ENCODE peak calls at places on chromosomes 12 and 14, in four cellular contexts. One of them, this sample, is unnamed.

GRCh38 chr12:53454710-53455109 is 2.8 kb downstream of the PCBP2 start:
- DNase-seq in HepG2: no peak
- DNase-seq in GM12878: no peak
- DNase-seq in K562: no peak
- DNase-seq in this sample: no peak

GRCh38 chr12:132560831-132561783 is 49.3 kb downstream of the LRCOL1 start:
- DNase-seq in HepG2: peak
- DNase-seq in GM12878: peak
- DNase-seq in K562: peak
- DNase-seq in this sample: peak

GRCh38 chr14:49408187-49408963 is 177.8 kb downstream of the RPS29 start:
- DNase-seq in HepG2: no peak
- DNase-seq in GM12878: no peak
- DNase-seq in K562: no peak
- DNase-seq in this sample: no peak

GRCh38 chr12:79933580-79934264 is 1.2 kb downstream of the PPP1R12A start:
- DNase-seq in HepG2: no peak
- DNase-seq in GM12878: no peak
- DNase-seq in K562: no peak
- DNase-seq in this sample: no peak

GRCh38 chr14:95496111-95496681 is 20.3 kb downstream of the SYNE3 start:
- DNase-seq in HepG2: no peak
- DNase-seq in GM12878: no peak
- DNase-seq in K562: no peak
- DNase-seq in this sample: no peak

GRCh38 chr12:56358836-56359532 is 923 bp downstream of the STAT2 start:
- DNase-seq in HepG2: no peak
- DNase-seq in GM12878: no peak
- DNase-seq in K562: no peak
- DNase-seq in this sample: no peak

GRCh38 chr14:78083837-78084236 is 86.3 kb upstream of the NRXN3 start:
- DNase-seq in HepG2: no peak
- DNase-seq in GM12878: no peak
- DNase-seq in K562: no peak
- DNase-seq in this sample: no peak

GRCh38 chr12:45329238-45329637 is 113.3 kb downstream of the ANO6 start:
- DNase-seq in HepG2: no peak
- DNase-seq in GM12878: no peak
- DNase-seq in K562: no peak
- DNase-seq in this sample: no peak

GRCh38 chr12:53234236-53234635 is 2.2 kb upstream of the RARG start:
- DNase-seq in HepG2: no peak
- DNase-seq in GM12878: no peak
- DNase-seq in K562: peak
- DNase-seq in this sample: peak

GRCh38 chr12:41304526-41304925 is 116.4 kb downstream of the PDZRN4 start:
- DNase-seq in HepG2: no peak
- DNase-seq in GM12878: no peak
- DNase-seq in K562: no peak
- DNase-seq in this sample: no peak

GRCh38 chr14:104281768-104282301 is 143.4 kb downstream of the KIF26A start:
- DNase-seq in HepG2: no peak
- DNase-seq in GM12878: no peak
- DNase-seq in K562: no peak
- DNase-seq in this sample: no peak

GRCh38 chr12:12715128-12715458 is 2.1 kb upstream of the CDKN1B start:
- DNase-seq in HepG2: no peak
- DNase-seq in GM12878: no peak
- DNase-seq in K562: no peak
- DNase-seq in this sample: no peak

GRCh38 chr12:7788316-7788689 is 899 bp upstream of the NANOG start:
- DNase-seq in HepG2: no peak
- DNase-seq in GM12878: no peak
- DNase-seq in K562: no peak
- DNase-seq in this sample: no peak

GRCh38 chr14:99675951-99676350 is 8.1 kb upstream of the CYP46A1 start:
- DNase-seq in HepG2: no peak
- DNase-seq in GM12878: no peak
- DNase-seq in K562: no peak
- DNase-seq in this sample: no peak

GRCh38 chr14:35223927-35224326 is 68.3 kb upstream of the PSMA6 start:
- DNase-seq in HepG2: no peak
- DNase-seq in GM12878: no peak
- DNase-seq in K562: no peak
- DNase-seq in this sample: no peak

GRCh38 chr12:1591029-1591428 is 3.4 kb downstream of the FBXL14 start:
- DNase-seq in HepG2: no peak
- DNase-seq in GM12878: no peak
- DNase-seq in K562: no peak
- DNase-seq in this sample: no peak

GRCh38 chr12:80353254-80353653 is 90.8 kb upstream of the PTPRQ start:
- DNase-seq in HepG2: peak
- DNase-seq in GM12878: no peak
- DNase-seq in K562: no peak
- DNase-seq in this sample: no peak

GRCh38 chr12:100404769-100405407 is 48.0 kb downstream of the SLC17A8 start:
- DNase-seq in HepG2: peak
- DNase-seq in GM12878: peak
- DNase-seq in K562: peak
- DNase-seq in this sample: peak

GRCh38 chr12:133081408-133081806 is 684 bp downstream of the ZNF140 start:
- DNase-seq in HepG2: no peak
- DNase-seq in GM12878: no peak
- DNase-seq in K562: no peak
- DNase-seq in this sample: peak

GRCh38 chr12:105961821-105962671 is 176.7 kb downstream of the NUAK1 start:
- DNase-seq in HepG2: no peak
- DNase-seq in GM12878: no peak
- DNase-seq in K562: no peak
- DNase-seq in this sample: no peak

GRCh38 chr12:2479866-2480510 is 314.8 kb upstream of the FKBP4 start:
- DNase-seq in HepG2: no peak
- DNase-seq in GM12878: no peak
- DNase-seq in K562: no peak
- DNase-seq in this sample: no peak

GRCh38 chr12:43277630-43278267 is 274.3 kb downstream of the ADAMTS20 start:
- DNase-seq in HepG2: no peak
- DNase-seq in GM12878: no peak
- DNase-seq in K562: no peak
- DNase-seq in this sample: no peak

GRCh38 chr12:62730649-62731377 is 204.1 kb downstream of the PPM1H start:
- DNase-seq in HepG2: no peak
- DNase-seq in GM12878: no peak
- DNase-seq in K562: no peak
- DNase-seq in this sample: no peak

GRCh38 chr14:78143489-78144145 is 26.6 kb upstream of the NRXN3 start:
- DNase-seq in HepG2: no peak
- DNase-seq in GM12878: no peak
- DNase-seq in K562: peak
- DNase-seq in this sample: no peak

GRCh38 chr12:46629331-46630229 is 196.2 kb downstream of the SLC38A4 start:
- DNase-seq in HepG2: no peak
- DNase-seq in GM12878: no peak
- DNase-seq in K562: no peak
- DNase-seq in this sample: no peak

GRCh38 chr14:50056457-50056856 is 59.9 kb downstream of the VCPKMT start:
- DNase-seq in HepG2: no peak
- DNase-seq in GM12878: no peak
- DNase-seq in K562: no peak
- DNase-seq in this sample: no peak

GRCh38 chr12:46379352-46379751 is 6.8 kb upstream of the SLC38A2 start:
- DNase-seq in HepG2: no peak
- DNase-seq in GM12878: no peak
- DNase-seq in K562: no peak
- DNase-seq in this sample: no peak

GRCh38 chr12:33763331-33763730 is 259.0 kb upstream of the ALG10 start:
- DNase-seq in HepG2: no peak
- DNase-seq in GM12878: no peak
- DNase-seq in K562: no peak
- DNase-seq in this sample: no peak

DNA sequence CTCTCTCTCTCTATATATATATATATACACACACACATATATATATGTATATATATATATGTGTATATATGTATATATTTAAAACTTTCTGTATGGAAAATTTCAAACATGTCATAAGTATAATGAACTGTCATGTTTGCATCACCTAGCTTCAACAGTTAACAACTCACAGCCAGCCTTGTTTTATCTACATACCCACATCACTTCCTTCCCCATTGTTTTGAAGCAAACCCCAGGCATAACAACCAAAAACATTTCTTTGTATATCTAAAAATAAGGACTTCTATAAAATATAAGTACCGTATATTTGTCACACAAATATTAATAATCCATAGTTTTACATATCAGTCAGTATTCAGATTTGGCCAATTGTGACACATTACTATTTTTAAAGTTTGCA is 57.4 kb downstream of the PAPOLA start:
- DNase-seq in HepG2: no peak
- DNase-seq in GM12878: no peak
- DNase-seq in K562: no peak
- DNase-seq in this sample: no peak
- TF ChIP-seq ATF2 in HepG2: no peak
- TF ChIP-seq ATF2 in GM12878: no peak
- TF ChIP-seq ATF2 in K562: no peak
- TF ChIP-seq ATF2 in this sample: no peak

DNA sequence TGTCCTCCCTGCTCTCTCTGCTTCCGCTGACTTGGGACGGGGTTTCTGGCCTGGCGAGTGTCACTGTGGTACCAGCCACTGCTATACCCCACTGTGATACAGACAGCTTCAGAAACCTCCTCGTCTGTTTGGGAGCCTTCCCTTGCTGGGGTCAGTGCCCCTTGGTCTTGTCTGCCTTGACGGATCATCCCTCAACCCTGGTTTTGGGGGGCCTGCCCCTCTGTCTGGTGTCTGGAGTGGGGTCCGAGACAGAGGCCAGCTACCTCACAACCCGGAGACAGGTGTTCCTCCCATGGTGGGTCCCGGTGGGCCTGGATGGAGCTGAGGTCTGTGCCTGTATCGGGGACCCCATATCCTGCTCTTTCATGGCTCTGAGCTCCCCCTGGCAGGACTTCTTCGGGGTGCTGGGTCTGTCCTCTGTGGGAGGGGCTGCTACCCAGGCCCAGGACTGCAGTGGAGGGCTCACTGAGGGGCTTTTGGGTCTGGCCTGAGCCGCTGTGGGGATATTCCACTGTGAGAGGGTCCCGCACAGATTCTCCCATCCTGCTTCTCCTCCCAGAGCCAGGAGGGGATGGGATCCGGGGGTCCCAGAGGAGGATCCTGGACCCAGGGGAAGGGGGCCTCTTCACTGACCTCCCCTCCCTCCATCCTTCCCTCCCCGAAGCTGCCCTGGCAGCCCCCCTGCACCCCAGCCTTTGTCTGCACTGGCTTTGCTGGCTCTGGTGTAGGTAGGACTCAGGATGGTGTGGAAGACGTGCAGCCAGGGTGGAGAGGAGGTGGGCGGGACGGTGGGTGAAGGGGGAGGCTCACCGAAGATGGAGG is 365.5 kb downstream of the TMEM121 start:
- DNase-seq in HepG2: no peak
- DNase-seq in GM12878: no peak
- DNase-seq in K562: peak
- DNase-seq in this sample: peak
- TF ChIP-seq NR2C2 in HepG2: no peak
- TF ChIP-seq NR2C2 in GM12878: no peak
- TF ChIP-seq NR2C2 in K562: no peak
- TF ChIP-seq NR2C2 in this sample: no peak

DNA sequence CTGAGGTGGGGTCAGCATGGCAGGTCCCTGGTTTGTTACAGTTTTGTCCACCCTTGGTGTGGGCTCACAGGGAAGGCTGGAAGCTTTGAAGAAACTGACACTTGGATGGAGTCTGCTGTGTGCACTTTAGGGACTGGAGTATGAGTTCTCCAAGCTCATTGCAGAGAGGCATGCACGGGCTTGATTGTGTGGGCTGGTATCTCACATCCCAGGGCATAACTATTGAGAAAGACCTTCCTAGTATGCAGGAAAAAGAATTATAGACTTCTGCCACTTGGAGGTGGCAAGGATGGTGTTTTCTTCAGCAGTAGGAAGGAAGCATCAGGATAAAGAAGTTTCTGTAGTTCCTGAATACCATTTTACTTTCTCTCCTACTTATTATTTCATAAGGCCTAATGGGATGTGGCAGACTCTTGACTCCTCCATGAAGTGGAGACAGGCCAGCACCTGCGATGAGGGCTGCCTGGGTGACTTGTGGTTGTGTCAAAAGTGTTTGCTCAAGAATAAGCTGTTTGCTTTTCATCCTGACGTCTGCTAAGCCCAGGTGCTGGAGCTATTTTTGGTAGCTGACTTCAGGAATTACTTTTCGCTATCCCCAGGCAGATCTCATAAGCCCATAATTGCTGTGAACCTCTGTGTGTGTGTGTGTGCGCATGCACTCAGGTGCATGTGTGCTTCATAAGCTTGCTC is 125.8 kb downstream of the KTN1 start:
- DNase-seq in HepG2: peak
- DNase-seq in GM12878: no peak
- DNase-seq in K562: no peak
- DNase-seq in this sample: no peak
- TF ChIP-seq ATF2 in HepG2: no peak
- TF ChIP-seq ATF2 in GM12878: no peak
- TF ChIP-seq ATF2 in K562: no peak
- TF ChIP-seq ATF2 in this sample: no peak

GRCh38 chr12:24915501-24915900 is 33.4 kb downstream of the BCAT1 start:
- DNase-seq in HepG2: no peak
- DNase-seq in GM12878: no peak
- DNase-seq in K562: no peak
- DNase-seq in this sample: no peak
- TF ChIP-seq NR2C2 in HepG2: no peak
- TF ChIP-seq NR2C2 in GM12878: no peak
- TF ChIP-seq NR2C2 in K562: no peak
- TF ChIP-seq NR2C2 in this sample: no peak